ENCODE peak calls at places on chromosome 14, in nine cellular contexts. F is stomach, M is NCI-H2171 treated with DMSO at 0.1 percent for 48 hours, X is cardiac fibroblast, Z is transverse colon, S is heart left ventricle, E is DMS153, N is germinal center, H is lower lobe of right lung. A is an unnamed sample.

GRCh38 chr14:69539631-69540410 is 34.9 kb downstream of the CCDC177 start:
- DNase-seq in M (no peak), X (peak), S (no peak), Z (peak), H (peak), F (peak), E (no peak), N (no peak), A (no peak)

GRCh38 chr14:56118611-56119181 is 485 bp downstream of the PELI2 start:
- DNase-seq in H (peak), E (no peak), N (peak), Z (peak), F (peak), M (no peak), S (peak), X (peak), A (peak)

GRCh38 chr14:105021656-105022275 is 883 bp upstream of the CDCA4 start:
- DNase-seq in F (peak), X (peak), S (no peak), H (peak), Z (peak), M (peak), N (peak), E (no peak), A (peak)

GRCh38 chr14:60736494-60736893 is 1.9 kb downstream of the MNAT1 start:
- DNase-seq in Z (no peak), S (no peak), N (no peak), X (peak), E (no peak), M (no peak), F (no peak), H (no peak), A (peak)

GRCh38 chr14:55711171-55711811 is 131.3 kb downstream of the KTN1 start:
- DNase-seq in N (no peak), S (no peak), X (peak), H (no peak), Z (no peak), F (no peak), M (no peak), E (no peak), A (peak)

GRCh38 chr14:51928568-51928967 is 60.8 kb upstream of the RTRAF start:
- DNase-seq in M (no peak), F (no peak), X (no peak), S (no peak), Z (no peak), E (no peak), N (no peak), H (no peak), A (no peak)

GRCh38 chr14:37230551-37231194 is 32.9 kb downstream of the MIPOL1 start:
- DNase-seq in X (peak), S (no peak), M (peak), F (no peak), Z (no peak), N (peak), E (peak), H (no peak), A (peak)

GRCh38 chr14:90797919-90798318 is 18.3 kb downstream of the TTC7B start:
- DNase-seq in E (no peak), F (no peak), S (no peak), M (no peak), Z (no peak), H (no peak), N (no peak), X (no peak), A (no peak)

GRCh38 chr14:59181804-59182203 is 6.7 kb upstream of the DAAM1 start:
- DNase-seq in E (no peak), S (no peak), M (no peak), N (no peak), X (no peak), H (no peak), Z (no peak), F (no peak), A (no peak)

GRCh38 chr14:104885031-104885972 is 20.2 kb downstream of the CEP170B start:
- DNase-seq in N (no peak), S (no peak), F (no peak), M (no peak), E (no peak), Z (no peak), X (no peak), H (peak), A (no peak)

GRCh38 chr14:59944909-59945308 is 25.0 kb downstream of the LRRC9 start:
- DNase-seq in X (no peak), H (no peak), Z (no peak), M (peak), F (no peak), E (no peak), S (no peak), N (no peak), A (no peak)

GRCh38 chr14:104985675-104986486 is at the start of gene CLBA1:
- DNase-seq in N (peak), S (peak), Z (peak), H (peak), F (peak), E (peak), X (peak), M (peak), A (peak)

GRCh38 chr14:100815478-100816285 is 10.2 kb upstream of the MEG3 start:
- DNase-seq in N (no peak), H (no peak), E (no peak), M (no peak), Z (no peak), F (no peak), S (no peak), X (peak), A (peak)

GRCh38 chr14:26389646-26390508 is 208.0 kb downstream of the NOVA1 start:
- DNase-seq in Z (no peak), H (no peak), F (no peak), N (no peak), X (peak), S (no peak), E (no peak), M (no peak), A (no peak)

GRCh38 chr14:72013606-72014129 is 81.4 kb downstream of the RGS6 start:
- DNase-seq in F (no peak), H (no peak), N (no peak), X (no peak), S (no peak), E (no peak), M (no peak), Z (no peak), A (no peak)

GRCh38 chr14:65003394-65003793 is 16.7 kb downstream of the FNTB start:
- DNase-seq in Z (no peak), H (no peak), N (no peak), F (no peak), M (no peak), E (no peak), S (no peak), X (no peak), A (no peak)

GRCh38 chr14:37369446-37369845 is 171.7 kb downstream of the MIPOL1 start:
- DNase-seq in N (no peak), M (no peak), S (no peak), F (no peak), X (no peak), Z (no peak), E (peak), H (no peak), A (no peak)

GRCh38 chr14:44300911-44301310 is 206.2 kb downstream of the FSCB start:
- DNase-seq in X (no peak), M (no peak), Z (no peak), S (no peak), F (no peak), H (no peak), N (no peak), E (no peak), A (no peak)

GRCh38 chr14:105173901-105174894 is 5.6 kb upstream of the JAG2 start:
- DNase-seq in M (no peak), F (no peak), E (no peak), S (no peak), X (no peak), N (peak), H (no peak), Z (peak), A (no peak)

GRCh38 chr14:105074601-105075053 is 9.4 kb upstream of the GPR132 start:
- DNase-seq in Z (no peak), E (peak), X (no peak), F (no peak), S (no peak), N (no peak), H (no peak), M (peak), A (no peak)

GRCh38 chr14:91398707-91399106 is 18.9 kb downstream of the CCDC88C start:
- DNase-seq in Z (no peak), F (no peak), H (no peak), S (no peak), N (no peak), M (no peak), X (no peak), E (peak), A (no peak)

GRCh38 chr14:99744873-99745224 is 48.4 kb upstream of the EML1 start:
- DNase-seq in Z (no peak), F (no peak), E (no peak), H (no peak), S (no peak), N (no peak), X (no peak), M (no peak), A (no peak)

GRCh38 chr14:96660135-96660534 is 137.0 kb upstream of the VRK1 start:
- DNase-seq in H (no peak), E (no peak), F (no peak), X (no peak), S (no peak), Z (no peak), N (no peak), M (no peak), A (no peak)

GRCh38 chr14:88170333-88170732 is 152.7 kb downstream of the KCNK10 start:
- DNase-seq in S (no peak), M (no peak), F (no peak), X (no peak), H (no peak), Z (no peak), N (no peak), E (no peak), A (no peak)

GRCh38 chr14:54548491-54548890 is 18.4 kb upstream of the SAMD4A start:
- DNase-seq in N (no peak), E (no peak), Z (no peak), H (no peak), M (no peak), F (no peak), S (no peak), X (no peak), A (no peak)

GRCh38 chr14:62289471-62289870 is 527.3 kb downstream of the SNAPC1 start:
- DNase-seq in F (no peak), Z (no peak), E (no peak), S (no peak), M (no peak), N (no peak), H (no peak), X (no peak), A (no peak)

GRCh38 chr14:63910593-63911363 is 58.0 kb downstream of the SYNE2 start:
- DNase-seq in Z (no peak), X (peak), M (no peak), E (no peak), N (no peak), S (no peak), F (no peak), H (no peak), A (no peak)

GRCh38 chr14:69326611-69327010 is 66.7 kb downstream of the GALNT16 start:
- DNase-seq in N (no peak), M (no peak), E (no peak), Z (peak), H (no peak), X (no peak), F (no peak), S (no peak), A (no peak)

GRCh38 chr14:76922599-76922998 is 96.4 kb downstream of the LRRC74A start:
- DNase-seq in N (no peak), S (no peak), Z (no peak), E (no peak), F (no peak), M (peak), H (no peak), X (peak), A (no peak)

GRCh38 chr14:59301354-59301753 is 112.9 kb downstream of the DAAM1 start:
- DNase-seq in E (peak), M (no peak), S (no peak), N (peak), Z (peak), H (no peak), X (no peak), F (no peak), A (peak)

GRCh38 chr14:94127330-94127729 is 2.1 kb downstream of the IFI27L2 start:
- DNase-seq in X (no peak), S (no peak), Z (no peak), N (no peak), H (no peak), M (no peak), F (no peak), E (no peak), A (no peak)

GRCh38 chr14:55245657-55246268 is 25.5 kb upstream of the FBXO34 start:
- DNase-seq in Z (peak), S (no peak), M (no peak), H (no peak), X (peak), E (no peak), N (peak), F (no peak), A (peak)

GRCh38 chr14:29755311-29756052 is 172.2 kb downstream of the PRKD1 start:
- DNase-seq in M (no peak), Z (no peak), H (no peak), N (no peak), S (no peak), F (no peak), E (no peak), X (peak), A (peak)

GRCh38 chr14:45253754-45254300 is 825 bp upstream of the MIS18BP1 start:
- DNase-seq in N (peak), X (peak), H (peak), S (peak), Z (peak), E (no peak), F (no peak), M (no peak), A (no peak)

A was measured in lung microvascular endothelial cell.